ENCODE peak calls at places on chromosomes 6 and 20, in seven cellular contexts. H is mesendoderm; Q is neuronal stem cell; J is central memory CD4-positive, alpha-beta T cell; B is RCC 7860; I is AG09309; F is NCI-H2029 treated with DMSO at 0.1 percent for 48 hours. T is an unnamed sample.

GRCh38 chr6:41191569-41191968 is 9.4 kb downstream of the TREML2 start:
- DNase-seq in H (peak), Q (no peak), B (no peak), F (no peak), I (no peak), J (no peak), T (peak)

GRCh38 chr6:98020222-98020621 is 737.2 kb upstream of the MMS22L start:
- DNase-seq in F (no peak), J (no peak), H (no peak), Q (no peak), B (no peak), I (no peak), T (no peak)

GRCh38 chr6:150865043-150865405 is 478 bp upstream of the MTHFD1L start:
- DNase-seq in J (no peak), H (no peak), I (no peak), F (no peak), B (no peak), Q (no peak), T (peak)

GRCh38 chr20:63011798-63012197 is 5.0 kb upstream of the BHLHE23 start:
- DNase-seq in F (peak), H (no peak), J (no peak), I (no peak), B (peak), Q (no peak), T (no peak)

GRCh38 chr6:85418059-85418458 is 31.8 kb upstream of the NT5E start:
- DNase-seq in J (no peak), F (no peak), Q (no peak), I (peak), H (peak), B (peak), T (peak)

GRCh38 chr20:51446656-51447055 is 95.9 kb downstream of the NFATC2 start:
- DNase-seq in Q (no peak), F (no peak), J (no peak), H (peak), B (peak), I (no peak), T (peak)

GRCh38 chr6:126268087-126268486 is 71.8 kb upstream of the CENPW start:
- DNase-seq in F (no peak), J (no peak), Q (no peak), I (no peak), B (no peak), H (no peak), T (no peak)

GRCh38 chr6:31727034-31727716 is 1.9 kb downstream of the DDAH2 start:
- DNase-seq in I (no peak), H (no peak), J (no peak), B (no peak), Q (no peak), F (no peak), T (no peak)

GRCh38 chr6:113211185-113211584 is 646.0 kb upstream of the MARCKS start:
- DNase-seq in J (no peak), F (no peak), H (peak), Q (no peak), B (no peak), I (no peak), T (no peak)

GRCh38 chr6:82076855-82077254 is 170.7 kb downstream of the IBTK start:
- DNase-seq in I (peak), B (no peak), H (no peak), F (no peak), Q (no peak), J (no peak), T (no peak)

GRCh38 chr6:103723438-103723837 is 1136.3 kb downstream of the HACE1 start:
- DNase-seq in J (no peak), I (no peak), H (no peak), F (no peak), Q (no peak), B (no peak), T (no peak)

GRCh38 chr6:82182756-82183155 is 64.8 kb downstream of the IBTK start:
- DNase-seq in J (no peak), H (peak), I (peak), F (no peak), B (peak), Q (no peak), T (peak)

GRCh38 chr20:61752576-61752975 is 313.1 kb downstream of the TAF4 start:
- DNase-seq in B (no peak), Q (no peak), J (no peak), H (no peak), I (no peak), F (no peak), T (no peak)

GRCh38 chr6:151041686-151042085 is 176.2 kb downstream of the MTHFD1L start:
- DNase-seq in F (no peak), Q (no peak), B (no peak), J (no peak), I (no peak), H (no peak), T (no peak)

GRCh38 chr6:2737885-2738284 is 12.8 kb downstream of the MYLK4 start:
- DNase-seq in Q (no peak), B (no peak), J (no peak), I (no peak), F (no peak), H (no peak), T (no peak)

GRCh38 chr20:62772994-62773858 is 23.0 kb upstream of the MRGBP start:
- DNase-seq in Q (no peak), F (no peak), H (no peak), I (no peak), J (no peak), B (no peak), T (peak)

GRCh38 chr6:163750436-163751031 is 336.0 kb downstream of the QKI start:
- DNase-seq in F (no peak), I (no peak), H (no peak), B (no peak), Q (no peak), J (no peak), T (no peak)

GRCh38 chr6:71510856-71511255 is 222.2 kb downstream of the OGFRL1 start:
- DNase-seq in F (no peak), Q (no peak), H (no peak), I (no peak), B (no peak), J (no peak), T (no peak)

GRCh38 chr6:135535989-135536414 is 38.5 kb upstream of the AHI1 start:
- DNase-seq in B (peak), H (peak), J (peak), F (no peak), I (peak), Q (peak), T (peak)

GRCh38 chr6:98467902-98468301 is 366.5 kb upstream of the POU3F2 start:
- DNase-seq in Q (no peak), J (no peak), H (no peak), F (peak), I (no peak), B (no peak), T (no peak)

GRCh38 chr6:32609731-32610640 is 20.3 kb upstream of the HLA-DRB1 start:
- DNase-seq in F (peak), B (peak), I (peak), Q (peak), J (peak), H (peak), T (peak)

GRCh38 chr6:28988536-28989415 is 16.3 kb downstream of the ZNF311 start:
- DNase-seq in J (peak), H (peak), B (no peak), I (no peak), Q (peak), F (no peak), T (peak)

GRCh38 chr6:7747901-7748504 is 22.1 kb downstream of the BMP6 start:
- DNase-seq in I (no peak), B (no peak), J (no peak), H (no peak), F (no peak), Q (no peak), T (no peak)

GRCh38 chr6:35363293-35363750 is 21.0 kb downstream of the PPARD start:
- DNase-seq in Q (no peak), H (peak), F (no peak), I (no peak), B (no peak), J (no peak), T (peak)

GRCh38 chr6:128410584-128410983 is 109.8 kb downstream of the PTPRK start:
- DNase-seq in H (no peak), F (no peak), J (no peak), I (no peak), Q (no peak), B (no peak), T (no peak)

GRCh38 chr6:84278311-84278710 is 50.9 kb upstream of the CEP162 start:
- DNase-seq in I (no peak), H (no peak), F (no peak), J (no peak), B (no peak), Q (no peak), T (no peak)

T was measured in amniotic epithelial cell.